ENCODE peak calls at places on chromosomes 16 and 17, in eight cellular contexts. One of them, this sample, is unnamed.

GRCh38 chr17:54903375-54903774 is 2.7 kb downstream of the TOM1L1 start:
- DNase-seq in left lung: peak
- DNase-seq in skeletal muscle cell: no peak
- DNase-seq in ovary: peak
- DNase-seq in Jurkat, Clone E6-1: no peak
- DNase-seq in Panc1: no peak
- DNase-seq in IMR-90: no peak
- DNase-seq in mucosa of descending colon: no peak
- DNase-seq in this sample: no peak

GRCh38 chr17:75854111-75854748 is 905 bp downstream of the WBP2 start:
- DNase-seq in IMR-90: peak
- DNase-seq in ovary: no peak
- DNase-seq in mucosa of descending colon: no peak
- DNase-seq in Panc1: no peak
- DNase-seq in left lung: no peak
- DNase-seq in Jurkat, Clone E6-1: no peak
- DNase-seq in skeletal muscle cell: no peak
- DNase-seq in this sample: peak

GRCh38 chr17:14790518-14790917 is 474.6 kb downstream of the PMP22 start:
- DNase-seq in IMR-90: peak
- DNase-seq in left lung: no peak
- DNase-seq in ovary: no peak
- DNase-seq in mucosa of descending colon: no peak
- DNase-seq in skeletal muscle cell: peak
- DNase-seq in Panc1: no peak
- DNase-seq in Jurkat, Clone E6-1: no peak
- DNase-seq in this sample: no peak

GRCh38 chr16:57616871-57617270 is 11.6 kb upstream of the ADGRG1 start:
- DNase-seq in skeletal muscle cell: no peak
- DNase-seq in Panc1: no peak
- DNase-seq in mucosa of descending colon: no peak
- DNase-seq in ovary: no peak
- DNase-seq in Jurkat, Clone E6-1: no peak
- DNase-seq in left lung: peak
- DNase-seq in IMR-90: no peak
- DNase-seq in this sample: no peak

GRCh38 chr16:116015-116414 is 22.5 kb downstream of the NPRL3 start:
- DNase-seq in left lung: no peak
- DNase-seq in skeletal muscle cell: no peak
- DNase-seq in mucosa of descending colon: no peak
- DNase-seq in ovary: no peak
- DNase-seq in Jurkat, Clone E6-1: no peak
- DNase-seq in Panc1: no peak
- DNase-seq in IMR-90: no peak
- DNase-seq in this sample: no peak

GRCh38 chr16:65534121-65534528 is 412.3 kb upstream of the CDH11 start:
- DNase-seq in skeletal muscle cell: no peak
- DNase-seq in ovary: no peak
- DNase-seq in mucosa of descending colon: no peak
- DNase-seq in Jurkat, Clone E6-1: no peak
- DNase-seq in Panc1: no peak
- DNase-seq in left lung: no peak
- DNase-seq in IMR-90: peak
- DNase-seq in this sample: peak

GRCh38 chr16:89489040-89489721 is 1.2 kb downstream of the ANKRD11 start:
- DNase-seq in left lung: peak
- DNase-seq in IMR-90: peak
- DNase-seq in mucosa of descending colon: peak
- DNase-seq in Jurkat, Clone E6-1: peak
- DNase-seq in Panc1: no peak
- DNase-seq in ovary: peak
- DNase-seq in skeletal muscle cell: peak
- DNase-seq in this sample: peak

GRCh38 chr16:58243528-58244004 is 45.7 kb upstream of the CSNK2A2 start:
- DNase-seq in skeletal muscle cell: no peak
- DNase-seq in Panc1: no peak
- DNase-seq in ovary: no peak
- DNase-seq in mucosa of descending colon: no peak
- DNase-seq in IMR-90: no peak
- DNase-seq in left lung: no peak
- DNase-seq in Jurkat, Clone E6-1: no peak
- DNase-seq in this sample: peak

GRCh38 chr16:15658149-15658548 is 8.1 kb downstream of the NDE1 start:
- DNase-seq in skeletal muscle cell: no peak
- DNase-seq in ovary: no peak
- DNase-seq in IMR-90: no peak
- DNase-seq in Panc1: no peak
- DNase-seq in left lung: no peak
- DNase-seq in Jurkat, Clone E6-1: no peak
- DNase-seq in mucosa of descending colon: no peak
- DNase-seq in this sample: no peak

GRCh38 chr17:31261596-31261995 is 35.4 kb downstream of the OMG start:
- DNase-seq in mucosa of descending colon: no peak
- DNase-seq in left lung: no peak
- DNase-seq in Jurkat, Clone E6-1: no peak
- DNase-seq in ovary: no peak
- DNase-seq in IMR-90: no peak
- DNase-seq in Panc1: no peak
- DNase-seq in skeletal muscle cell: no peak
- DNase-seq in this sample: no peak

GRCh38 chr16:75750516-75750915 is 24.2 kb upstream of the CPHXL start:
- DNase-seq in Jurkat, Clone E6-1: no peak
- DNase-seq in skeletal muscle cell: no peak
- DNase-seq in left lung: no peak
- DNase-seq in ovary: no peak
- DNase-seq in mucosa of descending colon: no peak
- DNase-seq in Panc1: no peak
- DNase-seq in IMR-90: no peak
- DNase-seq in this sample: no peak

GRCh38 chr16:49593423-49594040 is 219.9 kb downstream of the C16orf78 start:
- DNase-seq in skeletal muscle cell: no peak
- DNase-seq in left lung: no peak
- DNase-seq in IMR-90: no peak
- DNase-seq in mucosa of descending colon: no peak
- DNase-seq in ovary: peak
- DNase-seq in Jurkat, Clone E6-1: peak
- DNase-seq in Panc1: no peak
- DNase-seq in this sample: no peak

DNA sequence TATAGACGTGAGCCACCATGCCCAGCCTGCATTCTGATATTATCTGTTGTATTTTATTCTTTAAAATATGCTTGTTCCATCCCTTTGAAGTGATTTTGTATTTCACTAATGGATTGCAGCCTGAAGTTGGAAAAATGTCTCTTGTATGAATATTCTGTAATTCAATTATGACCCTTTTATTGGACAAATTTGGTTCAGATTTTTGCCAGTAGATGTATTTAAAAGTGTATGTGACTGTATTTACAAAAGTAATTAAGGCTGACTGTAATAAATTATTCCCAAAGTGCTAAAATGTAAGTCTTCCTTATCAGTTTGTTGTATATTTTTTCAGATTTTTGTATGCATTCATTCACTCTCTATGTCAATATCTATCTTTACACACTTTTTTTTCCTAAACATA is 23.8 kb downstream of the PPM1E start:
- DNase-seq in IMR-90: no peak
- DNase-seq in ovary: no peak
- DNase-seq in left lung: no peak
- DNase-seq in skeletal muscle cell: no peak
- DNase-seq in Jurkat, Clone E6-1: no peak
- DNase-seq in mucosa of descending colon: no peak
- DNase-seq in Panc1: no peak
- DNase-seq in this sample: no peak
- H3K4me3 ChIP-seq in IMR-90: no peak
- H3K4me3 ChIP-seq in ovary: no peak
- H3K4me3 ChIP-seq in left lung: no peak
- H3K4me3 ChIP-seq in skeletal muscle cell: no peak
- H3K4me3 ChIP-seq in Jurkat, Clone E6-1: no peak
- H3K4me3 ChIP-seq in mucosa of descending colon: no peak
- H3K4me3 ChIP-seq in Panc1: no peak
- H3K4me3 ChIP-seq in this sample: no peak

GRCh38 chr17:59219370-59219769 is 941 bp upstream of the GDPD1 start:
- DNase-seq in Jurkat, Clone E6-1: no peak
- DNase-seq in Panc1: no peak
- DNase-seq in mucosa of descending colon: no peak
- DNase-seq in ovary: no peak
- DNase-seq in skeletal muscle cell: no peak
- DNase-seq in IMR-90: no peak
- DNase-seq in left lung: no peak
- DNase-seq in this sample: no peak

GRCh38 chr17:59223813-59224212 is 3.5 kb downstream of the GDPD1 start:
- DNase-seq in IMR-90: no peak
- DNase-seq in ovary: no peak
- DNase-seq in Jurkat, Clone E6-1: no peak
- DNase-seq in mucosa of descending colon: no peak
- DNase-seq in skeletal muscle cell: no peak
- DNase-seq in Panc1: no peak
- DNase-seq in left lung: no peak
- DNase-seq in this sample: no peak

GRCh38 chr17:59221159-59221847 is 992 bp downstream of the GDPD1 start:
- DNase-seq in skeletal muscle cell: no peak
- DNase-seq in ovary: no peak
- DNase-seq in Jurkat, Clone E6-1: no peak
- DNase-seq in Panc1: no peak
- DNase-seq in IMR-90: no peak
- DNase-seq in left lung: no peak
- DNase-seq in mucosa of descending colon: peak
- DNase-seq in this sample: peak

GRCh38 chr17:59220328-59221158 is at the start of gene GDPD1:
- DNase-seq in IMR-90: peak
- DNase-seq in Jurkat, Clone E6-1: peak
- DNase-seq in Panc1: peak
- DNase-seq in skeletal muscle cell: peak
- DNase-seq in ovary: peak
- DNase-seq in left lung: peak
- DNase-seq in mucosa of descending colon: peak
- DNase-seq in this sample: peak

DNA sequence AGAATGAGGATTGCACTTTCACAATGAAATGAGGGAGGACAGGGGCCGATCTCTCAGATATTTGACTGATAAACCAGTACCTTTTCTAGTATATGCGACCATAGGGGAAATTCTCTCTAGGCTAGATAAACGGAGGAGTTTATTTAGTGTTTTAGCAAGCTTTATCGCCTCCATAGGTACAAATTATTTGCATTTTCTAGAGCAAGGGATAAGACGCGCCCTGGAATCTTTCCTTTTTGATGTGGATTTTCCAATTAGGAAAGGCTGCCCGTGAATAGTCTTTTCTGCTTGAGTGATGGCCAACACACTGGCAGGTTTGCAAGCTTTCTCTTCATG is 351 bp upstream of the GDPD1 start:
- DNase-seq in IMR-90: no peak
- DNase-seq in Panc1: no peak
- DNase-seq in Jurkat, Clone E6-1: no peak
- DNase-seq in ovary: no peak
- DNase-seq in mucosa of descending colon: no peak
- DNase-seq in skeletal muscle cell: no peak
- DNase-seq in left lung: no peak
- DNase-seq in this sample: no peak
- H3K4me3 ChIP-seq in IMR-90: peak
- H3K4me3 ChIP-seq in Panc1: peak
- H3K4me3 ChIP-seq in Jurkat, Clone E6-1: peak
- H3K4me3 ChIP-seq in ovary: peak
- H3K4me3 ChIP-seq in mucosa of descending colon: no peak
- H3K4me3 ChIP-seq in skeletal muscle cell: peak
- H3K4me3 ChIP-seq in left lung: peak
- H3K4me3 ChIP-seq in this sample: peak

DNA sequence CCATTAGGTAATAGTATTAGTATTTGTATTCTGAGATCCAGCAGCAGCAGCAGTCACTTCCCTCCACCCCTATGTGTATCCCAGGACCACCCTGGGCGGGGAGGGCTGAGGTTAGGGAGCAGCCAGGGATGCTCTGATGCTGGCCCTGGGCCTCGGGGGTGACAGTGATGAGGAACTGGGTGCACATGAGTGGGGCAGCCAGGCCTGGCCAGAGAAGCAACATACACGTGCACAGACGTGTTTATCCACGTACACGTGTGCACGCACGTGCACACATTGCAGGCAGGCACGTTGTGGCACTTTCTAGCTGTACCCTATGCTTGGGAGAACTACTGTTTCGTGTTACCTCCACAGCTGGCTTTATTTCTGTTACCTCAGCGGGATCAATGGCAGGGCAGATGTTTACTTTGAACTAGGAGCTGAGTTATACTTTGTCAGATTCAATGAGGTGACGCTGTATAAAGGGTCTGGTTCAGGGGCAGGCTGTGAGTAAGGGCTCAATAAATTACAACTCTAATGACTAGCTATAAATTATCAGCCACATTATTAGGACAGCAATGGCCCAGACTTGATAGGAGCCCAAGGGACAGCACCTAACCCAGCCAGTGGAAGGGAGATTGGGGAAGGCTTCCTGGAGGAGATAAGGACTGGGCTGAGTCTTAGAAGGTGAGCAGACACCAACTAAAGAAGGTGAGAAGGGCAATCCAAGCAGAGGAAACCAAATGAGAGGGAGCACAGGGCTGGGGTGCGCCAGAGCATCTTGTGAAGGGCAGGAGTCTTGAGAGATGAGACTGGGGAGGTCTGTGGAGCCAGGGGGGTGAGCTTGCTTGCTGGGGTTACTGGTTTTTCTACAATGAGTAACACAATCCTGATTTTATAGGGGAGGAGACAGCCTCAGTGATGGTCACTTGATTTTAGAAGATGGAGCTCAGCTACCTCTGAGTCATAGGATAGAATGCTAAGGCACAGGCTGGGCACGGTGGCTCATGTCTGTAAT is 22.4 kb upstream of the CA4 start:
- DNase-seq in mucosa of descending colon: no peak
- DNase-seq in IMR-90: no peak
- DNase-seq in Jurkat, Clone E6-1: no peak
- DNase-seq in Panc1: no peak
- DNase-seq in left lung: no peak
- DNase-seq in ovary: no peak
- DNase-seq in skeletal muscle cell: no peak
- DNase-seq in this sample: no peak
- H3K4me3 ChIP-seq in mucosa of descending colon: no peak
- H3K4me3 ChIP-seq in IMR-90: no peak
- H3K4me3 ChIP-seq in Jurkat, Clone E6-1: no peak
- H3K4me3 ChIP-seq in Panc1: no peak
- H3K4me3 ChIP-seq in left lung: no peak
- H3K4me3 ChIP-seq in ovary: no peak
- H3K4me3 ChIP-seq in skeletal muscle cell: no peak
- H3K4me3 ChIP-seq in this sample: no peak

GRCh38 chr16:30121741-30122620 is 1.0 kb downstream of the MAPK3 start:
- DNase-seq in Panc1: no peak
- DNase-seq in left lung: peak
- DNase-seq in skeletal muscle cell: no peak
- DNase-seq in IMR-90: no peak
- DNase-seq in Jurkat, Clone E6-1: no peak
- DNase-seq in ovary: peak
- DNase-seq in mucosa of descending colon: peak
- DNase-seq in this sample: no peak
- H3K4me3 ChIP-seq in Panc1: peak
- H3K4me3 ChIP-seq in left lung: peak
- H3K4me3 ChIP-seq in skeletal muscle cell: peak
- H3K4me3 ChIP-seq in IMR-90: peak
- H3K4me3 ChIP-seq in Jurkat, Clone E6-1: peak
- H3K4me3 ChIP-seq in ovary: peak
- H3K4me3 ChIP-seq in mucosa of descending colon: peak
- H3K4me3 ChIP-seq in this sample: peak

This sample was measured in epithelial cell of esophagus.